ENCODE peak calls at places on chromosomes 4 and X, in seven cellular contexts. Y is fibroblast of lung, R is stomach, Q is H1, S is body of pancreas, L is WTC11, M is pancreas. H is an unnamed sample.

GRCh38 chr4:81623434-81623833 is 151.7 kb upstream of the RASGEF1B start:
- DNase-seq in Y (no peak), R (no peak), Q (no peak), S (no peak), L (no peak), M (no peak), H (no peak)

GRCh38 chr4:113623274-113623894 is 138.2 kb downstream of the CAMK2D start:
- DNase-seq in Y (peak), R (no peak), Q (no peak), S (no peak), L (no peak), M (no peak), H (no peak)

GRCh38 chr4:131381055-131381454 is 1768.0 kb upstream of the PCDH10 start:
- DNase-seq in Y (no peak), R (no peak), Q (no peak), S (no peak), L (no peak), M (no peak), H (no peak)

GRCh38 chrX:21747523-21747922 is 10.4 kb downstream of the SMPX start:
- DNase-seq in Y (no peak), R (no peak), Q (no peak), S (no peak), L (no peak), M (no peak), H (no peak)

GRCh38 chr4:168248311-168248710 is 70.2 kb downstream of the DDX60 start:
- DNase-seq in Y (peak), R (no peak), Q (no peak), S (no peak), L (no peak), M (no peak), H (no peak)

GRCh38 chr4:30720021-30720655 is at the start of gene PCDH7:
- DNase-seq in Y (peak), R (peak), Q (no peak), S (no peak), L (peak), M (no peak), H (peak)

GRCh38 chr4:74873545-74874295 is 59.2 kb upstream of the PARM1 start:
- DNase-seq in Y (no peak), R (peak), Q (no peak), S (no peak), L (no peak), M (no peak), H (peak)

GRCh38 chr4:62670509-62670908 is 1470.4 kb downstream of the ADGRL3 start:
- DNase-seq in Y (peak), R (no peak), Q (no peak), S (no peak), L (no peak), M (no peak), H (no peak)

GRCh38 chrX:139932077-139932900 is 564 bp downstream of the ATP11C start:
- DNase-seq in Y (peak), R (peak), Q (no peak), S (peak), L (peak), M (peak), H (peak)

GRCh38 chrX:17328837-17329236 is 46.2 kb upstream of the NHS start:
- DNase-seq in Y (no peak), R (no peak), Q (no peak), S (no peak), L (no peak), M (no peak), H (no peak)

GRCh38 chrX:38627683-38628082 is 66.3 kb downstream of the TSPAN7 start:
- DNase-seq in Y (peak), R (no peak), Q (peak), S (peak), L (peak), M (no peak), H (peak)
- TF ChIP-seq CTCF in Y (no peak), R (no peak), Q (no peak), S (peak), L (peak), M (peak), H (peak)

GRCh38 chrX:65196758-65197371 is 220.6 kb upstream of the ZC4H2 start:
- DNase-seq in Y (no peak), R (peak), Q (peak), S (peak), L (peak), M (peak), H (peak)
- TF ChIP-seq CTCF in Y (no peak), R (peak), Q (peak), S (no peak), L (no peak), M (peak), H (no peak)

GRCh38 chr4:2535386-2536192 is 858 bp upstream of the FAM193A start:
- DNase-seq in Y (peak), R (peak), Q (no peak), S (no peak), L (peak), M (peak), H (peak)
- TF ChIP-seq CTCF in Y (no peak), R (no peak), Q (peak), S (no peak), L (no peak), M (no peak), H (no peak)

GRCh38 chr4:126790633-126791032 is 842.1 kb upstream of the INTU start:
- DNase-seq in Y (peak), R (no peak), Q (no peak), S (no peak), L (no peak), M (no peak), H (no peak)
- TF ChIP-seq CTCF in Y (no peak), R (no peak), Q (no peak), S (no peak), L (no peak), M (no peak), H (no peak)

GRCh38 chrX:153310901-153311300 is 10.7 kb downstream of the PNMA6F start:
- DNase-seq in Y (no peak), R (no peak), Q (no peak), S (no peak), L (no peak), M (no peak), H (no peak)
- TF ChIP-seq CTCF in Y (no peak), R (no peak), Q (peak), S (no peak), L (no peak), M (no peak), H (no peak)

GRCh38 chr4:182916483-182917181 is 554 bp downstream of the DCTD start:
- DNase-seq in Y (peak), R (peak), Q (no peak), S (peak), L (peak), M (peak), H (peak)

GRCh38 chr4:182914357-182914756 is 2.8 kb downstream of the DCTD start:
- DNase-seq in Y (no peak), R (no peak), Q (no peak), S (no peak), L (no peak), M (no peak), H (no peak)

GRCh38 chr4:182918044-182918607 is 940 bp upstream of the DCTD start:
- DNase-seq in Y (no peak), R (no peak), Q (no peak), S (no peak), L (no peak), M (no peak), H (no peak)

GRCh38 chr4:182918791-182919302 is 1.7 kb upstream of the DCTD start:
- DNase-seq in Y (no peak), R (no peak), Q (no peak), S (no peak), L (no peak), M (no peak), H (no peak)

DNA sequence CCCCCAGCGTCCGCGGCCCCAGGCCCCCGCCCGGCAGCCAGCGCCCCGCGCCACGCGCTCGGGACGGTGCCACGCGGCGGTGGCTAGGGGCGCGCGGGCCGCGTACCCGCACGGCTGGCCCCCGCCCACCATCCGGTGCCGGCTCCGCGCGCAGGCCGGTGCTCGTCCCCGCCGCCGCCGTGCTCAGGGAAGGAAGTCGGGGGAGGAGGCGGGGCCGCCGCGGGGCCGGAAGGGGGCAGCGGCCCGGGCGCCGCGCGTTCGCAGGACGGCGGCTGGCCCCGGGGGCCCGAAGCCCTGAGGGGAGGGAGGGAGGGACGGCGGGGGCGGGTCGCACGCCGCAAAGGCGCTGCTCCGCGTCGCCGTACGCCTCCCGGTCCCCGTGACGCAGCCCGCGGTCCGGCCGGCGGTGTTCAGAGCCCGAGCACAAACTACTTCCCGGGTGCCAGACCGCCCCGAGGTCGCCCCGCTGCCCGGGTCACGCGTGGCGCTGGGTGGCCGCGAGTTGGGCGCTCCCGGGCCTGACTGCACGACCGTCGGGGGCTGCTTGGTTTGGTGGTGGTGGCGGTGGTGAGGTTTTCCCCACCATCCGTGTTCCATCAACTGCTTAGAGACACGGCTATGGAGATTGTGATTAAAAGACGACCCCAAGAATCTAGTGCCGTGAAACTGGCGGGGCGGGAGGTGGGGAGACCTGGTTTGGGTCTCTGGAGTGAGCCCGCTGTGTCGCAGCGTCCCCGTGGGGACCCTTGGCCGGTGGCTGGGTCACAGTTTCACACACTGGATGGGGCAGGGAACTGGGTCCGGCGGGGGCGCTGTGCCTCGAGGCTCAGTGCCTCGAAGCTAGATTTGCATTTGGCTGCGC is at the start of gene DCTD:
- DNase-seq in Y (peak), R (peak), Q (no peak), S (peak), L (peak), M (peak), H (peak)
- TF ChIP-seq CTCF in Y (peak), R (peak), Q (peak), S (no peak), L (no peak), M (no peak), H (peak)

GRCh38 chrX:101025126-101025525 is 26.8 kb downstream of the TRMT2B start:
- DNase-seq in Y (peak), R (no peak), Q (no peak), S (no peak), L (no peak), M (no peak), H (no peak)

GRCh38 chrX:101029665-101030064 is 22.2 kb downstream of the TRMT2B start:
- DNase-seq in Y (no peak), R (no peak), Q (no peak), S (no peak), L (no peak), M (no peak), H (no peak)

DNA sequence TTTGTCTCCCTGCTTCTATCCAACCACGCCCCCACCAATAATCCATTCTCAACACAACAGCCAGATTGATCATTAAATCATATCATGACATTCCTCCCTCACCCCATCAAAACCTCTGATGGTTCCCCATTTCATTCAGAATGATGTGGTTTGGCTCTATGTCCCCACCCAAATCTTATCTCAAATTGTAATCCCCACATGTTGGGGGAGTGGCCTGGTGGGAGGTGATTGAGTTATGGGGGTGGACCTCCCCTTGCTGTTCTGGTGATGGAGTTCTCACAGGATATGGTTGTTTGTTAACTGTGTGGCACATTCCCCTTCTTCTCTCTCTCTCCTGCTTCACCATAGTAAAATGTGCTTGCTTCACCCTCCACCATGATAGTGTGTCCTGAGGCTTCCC is 23.3 kb downstream of the TRMT2B start:
- DNase-seq in Y (no peak), R (no peak), Q (no peak), S (no peak), L (no peak), M (no peak), H (no peak)
- TF ChIP-seq CTCF in Y (no peak), R (no peak), Q (no peak), S (no peak), L (no peak), M (no peak), H (no peak)

GRCh38 chrX:47644557-47645091 is 5.7 kb downstream of the ELK1 start:
- DNase-seq in Y (peak), R (no peak), Q (no peak), S (no peak), L (peak), M (no peak), H (no peak)
- TF ChIP-seq CTCF in Y (peak), R (peak), Q (peak), S (no peak), L (peak), M (no peak), H (peak)

DNA sequence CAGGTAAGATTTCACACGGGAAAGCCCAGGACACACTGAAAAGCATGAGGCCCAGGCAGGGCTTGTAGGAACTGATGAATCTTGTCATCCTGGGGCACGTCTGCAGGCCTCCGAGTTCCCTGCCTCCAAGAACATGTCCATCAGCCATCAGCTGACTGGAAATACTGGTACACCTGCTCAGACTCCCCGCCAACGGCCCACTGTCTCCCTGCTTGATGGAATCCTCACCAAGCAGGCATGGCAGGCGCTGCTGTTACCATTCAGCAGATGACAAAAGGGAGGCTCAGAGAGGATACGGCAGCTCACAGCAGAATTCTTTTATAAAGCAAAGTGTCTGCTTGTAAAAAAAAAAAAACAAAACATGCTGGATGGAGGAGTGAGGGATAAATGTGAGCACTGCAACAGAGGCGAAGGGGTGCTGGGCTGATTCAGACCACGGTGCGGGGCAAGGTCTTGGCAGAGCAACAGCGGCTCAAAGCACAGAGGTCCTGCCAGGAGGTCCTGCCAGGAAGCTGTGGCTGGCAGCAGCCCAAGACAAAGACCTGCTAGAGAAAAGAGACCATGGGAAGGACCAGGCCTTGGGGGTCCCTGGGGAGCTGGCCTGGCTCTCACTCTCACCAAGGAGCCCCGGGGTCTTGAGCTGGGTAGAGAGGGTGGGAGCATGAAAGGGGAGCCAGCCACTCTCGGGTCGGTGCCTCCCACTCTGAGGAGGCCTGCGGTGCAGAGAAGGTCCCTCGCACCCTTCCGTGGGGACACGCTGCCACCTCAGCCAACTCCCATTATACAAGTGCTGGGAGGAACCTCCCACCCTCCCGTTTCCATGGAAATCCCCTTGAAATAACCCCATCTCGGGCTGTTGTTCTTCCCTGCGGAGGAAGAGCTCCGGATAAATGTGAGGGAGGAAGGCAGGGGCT is 25.6 kb downstream of the PPP2R2C start:
- DNase-seq in Y (no peak), R (peak), Q (no peak), S (peak), L (no peak), M (peak), H (no peak)
- TF ChIP-seq CTCF in Y (no peak), R (no peak), Q (no peak), S (no peak), L (no peak), M (no peak), H (no peak)

GRCh38 chr4:27121830-27122229 is 261.2 kb downstream of the STIM2 start:
- DNase-seq in Y (no peak), R (no peak), Q (no peak), S (no peak), L (no peak), M (no peak), H (no peak)
- TF ChIP-seq CTCF in Y (no peak), R (no peak), Q (no peak), S (no peak), L (no peak), M (no peak), H (no peak)

H was measured in GM20000.